ENCODE peak calls at places on chromosomes 7 and 10, in seven cellular contexts. B, T, G, H, Z, O and Y are unnamed samples.

GRCh38 chr10:76432274-76433012 is 1001.0 kb downstream of the LRMDA start:
- DNase-seq in O (no peak), Z (no peak), H (no peak), G (no peak), B (no peak), T (peak), Y (no peak)

GRCh38 chr7:91694221-91694856 is 186.2 kb downstream of the MTERF1 start:
- DNase-seq in Z (no peak), B (no peak), O (no peak), G (no peak), T (no peak), H (no peak), Y (no peak)

GRCh38 chr7:121557034-121557892 is 161.2 kb upstream of the FAM3C start:
- DNase-seq in O (no peak), T (no peak), Z (no peak), B (no peak), G (no peak), H (no peak), Y (no peak)

GRCh38 chr10:12707461-12708185 is 293.9 kb downstream of the CCDC3 start:
- DNase-seq in T (peak), B (peak), Z (peak), O (peak), H (peak), G (peak), Y (peak)

GRCh38 chr10:5977471-5978370 is at the start of gene IL15RA:
- DNase-seq in G (peak), B (peak), O (no peak), T (peak), H (no peak), Z (peak), Y (peak)

GRCh38 chr7:50565977-50566376 is 772 bp upstream of the DDC start:
- DNase-seq in T (no peak), B (no peak), O (no peak), H (no peak), G (no peak), Z (no peak), Y (no peak)

GRCh38 chr10:74117738-74118137 is 32.9 kb downstream of the AP3M1 start:
- DNase-seq in T (no peak), O (no peak), G (no peak), Z (no peak), B (no peak), H (peak), Y (no peak)

GRCh38 chr10:124366825-124367224 is 51.9 kb downstream of the OAT start:
- DNase-seq in O (no peak), T (no peak), B (no peak), Z (no peak), G (no peak), H (no peak), Y (no peak)

GRCh38 chr7:100875356-100875751 is 451 bp downstream of the SRRT start:
- DNase-seq in Z (peak), G (no peak), T (peak), O (no peak), B (peak), H (no peak), Y (peak)

GRCh38 chr10:33122014-33122788 is 164.2 kb upstream of the ITGB1 start:
- DNase-seq in Z (no peak), T (no peak), H (no peak), B (no peak), G (no peak), O (no peak), Y (no peak)

GRCh38 chr10:42973870-42974692 is 102.8 kb upstream of the RET start:
- DNase-seq in H (no peak), O (no peak), T (no peak), B (no peak), G (no peak), Z (no peak), Y (no peak)

GRCh38 chr10:132849546-132850031 is 63.6 kb upstream of the NKX6-2 start:
- DNase-seq in H (no peak), B (no peak), Z (no peak), T (no peak), G (no peak), O (no peak), Y (no peak)

GRCh38 chr10:73232887-73233286 is 14.2 kb downstream of the DNAJC9 start:
- DNase-seq in Z (no peak), T (no peak), G (no peak), O (no peak), B (peak), H (no peak), Y (no peak)

GRCh38 chr10:130111115-130111847 is 651 bp upstream of the C10orf143 start:
- DNase-seq in Z (peak), T (peak), B (peak), H (peak), G (peak), O (peak), Y (peak)

GRCh38 chr7:99407849-99408346 is 499 bp downstream of the PDAP1 start:
- DNase-seq in G (no peak), T (peak), O (no peak), H (no peak), B (peak), Z (peak), Y (peak)

GRCh38 chr10:54682554-54682953 is 118.5 kb downstream of the PCDH15 start:
- DNase-seq in T (no peak), G (no peak), O (no peak), H (no peak), Z (no peak), B (no peak), Y (no peak)

GRCh38 chr10:93995598-93996271 is 2.0 kb downstream of the PLCE1 start:
- DNase-seq in H (no peak), T (no peak), Z (no peak), B (no peak), G (no peak), O (no peak), Y (peak)

GRCh38 chr7:116591202-116592040 is 66.6 kb downstream of the CAV1 start:
- DNase-seq in T (peak), G (peak), B (peak), O (no peak), Z (no peak), H (no peak), Y (peak)

GRCh38 chr7:35035511-35035921 is 1.8 kb downstream of the DPY19L1 start:
- DNase-seq in O (no peak), Z (peak), B (peak), G (peak), H (no peak), T (no peak), Y (peak)

GRCh38 chr7:28144266-28144665 is 36.3 kb downstream of the JAZF1 start:
- DNase-seq in G (no peak), B (no peak), Z (no peak), O (no peak), T (peak), H (no peak), Y (no peak)

GRCh38 chr10:66747451-66747850 is 178.4 kb upstream of the LRRTM3 start:
- DNase-seq in G (peak), Z (no peak), T (no peak), O (no peak), B (no peak), H (no peak), Y (peak)

GRCh38 chr7:155702616-155703015 is 58.2 kb downstream of the RBM33 start:
- DNase-seq in Z (no peak), T (no peak), H (no peak), G (no peak), O (no peak), B (no peak), Y (no peak)

GRCh38 chr7:33486626-33487025 is 357.3 kb downstream of the BBS9 start:
- DNase-seq in H (no peak), B (no peak), Z (no peak), T (no peak), O (no peak), G (no peak), Y (no peak)

GRCh38 chr7:150769768-150770167 is 30.4 kb downstream of the TMEM176B start:
- DNase-seq in B (no peak), H (no peak), O (no peak), G (no peak), T (no peak), Z (no peak), Y (no peak)

GRCh38 chr10:97503413-97503812 is 4.7 kb downstream of the UBTD1 start:
- DNase-seq in O (no peak), B (no peak), Z (no peak), G (no peak), T (no peak), H (no peak), Y (no peak)

GRCh38 chr7:31783221-31783620 is 96.2 kb downstream of the PPP1R17 start:
- DNase-seq in H (no peak), T (no peak), Z (no peak), O (no peak), B (no peak), G (no peak), Y (no peak)

GRCh38 chr10:71242621-71243009 is 30.2 kb downstream of the UNC5B start:
- DNase-seq in O (no peak), T (no peak), B (no peak), Z (no peak), G (no peak), H (no peak), Y (no peak)

GRCh38 chr10:43692051-43692825 is 43.6 kb upstream of the ZNF32 start:
- DNase-seq in O (no peak), H (no peak), Z (no peak), B (no peak), T (no peak), G (no peak), Y (no peak)

GRCh38 chr10:29736325-29737208 is 101.8 kb upstream of the SVIL start:
- DNase-seq in Z (no peak), H (no peak), O (no peak), B (no peak), T (peak), G (no peak), Y (peak)

GRCh38 chr7:137606061-137606674 is 240.6 kb downstream of the DGKI start:
- DNase-seq in H (no peak), G (peak), O (no peak), B (peak), T (no peak), Z (peak), Y (no peak)

GRCh38 chr7:158779061-158779992 is 50.0 kb downstream of the ESYT2 start:
- DNase-seq in T (no peak), H (no peak), B (no peak), G (no peak), O (no peak), Z (no peak), Y (no peak)

GRCh38 chr7:12670071-12670729 is 17.2 kb upstream of the ARL4A start:
- DNase-seq in H (no peak), B (no peak), T (no peak), Z (peak), G (no peak), O (no peak), Y (no peak)

GRCh38 chr10:79269969-79270368 is 77.3 kb upstream of the PPIF start:
- DNase-seq in G (no peak), B (no peak), H (no peak), Z (no peak), T (peak), O (no peak), Y (no peak)

GRCh38 chr7:69738396-69738889 is 140.2 kb downstream of the AUTS2 start:
- DNase-seq in H (peak), O (no peak), Z (no peak), G (no peak), T (no peak), B (no peak), Y (no peak)

DNA sequence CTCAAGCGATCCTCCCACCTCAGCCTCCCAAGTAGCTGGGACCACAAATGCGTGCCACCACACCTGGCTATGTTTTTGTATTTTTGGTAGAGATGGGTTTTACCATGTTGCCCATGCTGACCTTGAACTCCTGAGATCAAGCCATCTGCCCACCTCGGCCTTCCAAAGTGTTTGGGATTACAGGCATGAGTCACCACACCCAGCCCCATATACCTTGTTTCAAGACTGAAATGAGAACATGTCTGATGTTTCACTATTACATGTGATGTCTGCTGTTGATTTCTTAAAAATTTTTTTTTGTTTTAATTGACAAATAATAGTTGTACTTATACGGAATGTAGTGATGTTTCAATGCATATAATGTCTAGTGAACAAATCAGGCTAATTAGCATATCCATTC is 14.5 kb downstream of the KLHL7 start:
- DNase-seq in T (no peak), Z (no peak), B (no peak), O (no peak), G (no peak), H (no peak), Y (no peak)
- TF ChIP-seq JUND in T (no peak), Z (no peak), B (no peak), O (no peak), G (no peak), H (no peak), Y (no peak)

DNA sequence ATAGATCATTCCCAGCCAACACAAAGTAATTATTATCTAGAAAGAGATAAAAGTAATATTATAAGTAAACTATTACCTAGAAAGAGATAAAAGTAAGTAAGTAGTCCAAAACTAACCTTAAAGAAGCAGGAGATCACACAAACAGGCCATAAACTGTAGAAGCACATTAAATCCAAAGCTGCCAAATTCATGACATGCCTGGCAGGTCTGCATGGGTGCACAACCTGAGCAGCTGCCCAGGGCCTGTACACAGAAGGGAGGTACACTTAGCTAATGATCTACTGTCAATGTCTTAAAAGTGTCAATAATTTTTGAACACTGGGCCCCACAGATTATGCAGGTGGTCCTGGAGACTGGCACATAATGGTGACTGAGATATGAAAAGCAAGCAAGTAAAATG is 196.5 kb downstream of the GRM8 start:
- DNase-seq in G (no peak), B (no peak), Z (no peak), O (no peak), H (no peak), T (no peak), Y (no peak)
- TF ChIP-seq JUND in G (no peak), B (no peak), Z (no peak), O (no peak), H (no peak), T (no peak), Y (no peak)

GRCh38 chr10:122176232-122176865 is 94.7 kb upstream of the BTBD16 start:
- DNase-seq in B (no peak), O (no peak), Z (peak), H (no peak), T (no peak), G (no peak), Y (no peak)
- TF ChIP-seq JUND in B (no peak), O (no peak), Z (no peak), H (no peak), T (no peak), G (no peak), Y (no peak)

GRCh38 chr7:2609001-2609411 is 22.8 kb upstream of the TTYH3 start:
- DNase-seq in O (no peak), G (peak), Z (peak), H (no peak), B (peak), T (peak), Y (no peak)
- TF ChIP-seq JUND in O (no peak), G (no peak), Z (no peak), H (no peak), B (no peak), T (no peak), Y (no peak)